ENCODE peak calls at places on chromosomes 4 and X, in ten cellular contexts. I, M, Y, N, V, Z, S, G, H and U are unnamed samples.

GRCh38 chrX:21905976-21906375 is 34.5 kb upstream of the SMS start:
- ATAC-seq in I (no peak), M (no peak), Y (no peak), N (no peak), V (no peak), Z (no peak), S (no peak), G (no peak), H (no peak), U (no peak)

GRCh38 chrX:105480646-105481310 is 260.3 kb upstream of the TEX13A start:
- ATAC-seq in I (no peak), M (no peak), Y (no peak), N (peak), V (no peak), Z (peak), S (no peak), G (no peak), H (no peak), U (no peak)

GRCh38 chr4:180103794-180104193 is 2139.4 kb upstream of the TENM3 start:
- ATAC-seq in I (no peak), M (no peak), Y (no peak), N (no peak), V (no peak), Z (no peak), S (no peak), G (no peak), H (no peak), U (no peak)

GRCh38 chr4:168854216-168854921 is 155.7 kb downstream of the CBR4 start:
- ATAC-seq in I (no peak), M (no peak), Y (no peak), N (peak), V (no peak), Z (peak), S (no peak), G (peak), H (no peak), U (no peak)

GRCh38 chrX:124194903-124195302 is 137.6 kb upstream of the TEX13D start:
- ATAC-seq in I (no peak), M (no peak), Y (no peak), N (peak), V (no peak), Z (no peak), S (no peak), G (peak), H (no peak), U (no peak)

GRCh38 chr4:185578284-185578683 is 43.0 kb upstream of the PDLIM3 start:
- ATAC-seq in I (no peak), M (no peak), Y (no peak), N (no peak), V (no peak), Z (no peak), S (no peak), G (no peak), H (no peak), U (no peak)

GRCh38 chrX:1592128-1592862 is 891 bp downstream of the AKAP17A start:
- ATAC-seq in I (no peak), M (peak), Y (peak), N (no peak), V (peak), Z (peak), S (peak), G (peak), H (peak), U (peak)

GRCh38 chr4:89222171-89222570 is 85.4 kb downstream of the GPRIN3 start:
- ATAC-seq in I (no peak), M (peak), Y (no peak), N (no peak), V (peak), Z (no peak), S (peak), G (no peak), H (peak), U (no peak)

GRCh38 chr4:155972098-155972497 is 18.4 kb upstream of the CTSO start:
- ATAC-seq in I (no peak), M (no peak), Y (peak), N (no peak), V (no peak), Z (no peak), S (peak), G (no peak), H (no peak), U (no peak)

GRCh38 chr4:129581305-129581704 is 485.4 kb downstream of the C4orf33 start:
- ATAC-seq in I (no peak), M (no peak), Y (no peak), N (no peak), V (no peak), Z (no peak), S (no peak), G (no peak), H (no peak), U (no peak)

GRCh38 chrX:132603700-132604286 is 115.0 kb upstream of the MBNL3 start:
- ATAC-seq in I (no peak), M (no peak), Y (no peak), N (no peak), V (no peak), Z (no peak), S (no peak), G (no peak), H (no peak), U (no peak)

GRCh38 chr4:36208884-36209473 is 35.3 kb downstream of the ARAP2 start:
- ATAC-seq in I (peak), M (peak), Y (no peak), N (no peak), V (peak), Z (no peak), S (peak), G (no peak), H (peak), U (peak)

GRCh38 chr4:74311696-74312313 is 3.5 kb downstream of the EPGN start:
- ATAC-seq in I (no peak), M (no peak), Y (no peak), N (peak), V (no peak), Z (no peak), S (peak), G (no peak), H (no peak), U (no peak)

GRCh38 chr4:147616849-147617172 is 386 bp upstream of the TMEM184C start:
- ATAC-seq in I (peak), M (peak), Y (no peak), N (peak), V (no peak), Z (no peak), S (peak), G (no peak), H (peak), U (peak)

GRCh38 chr4:136562842-136563241 is 969.5 kb downstream of the PCDH18 start:
- ATAC-seq in I (no peak), M (no peak), Y (no peak), N (no peak), V (no peak), Z (no peak), S (no peak), G (no peak), H (no peak), U (no peak)

GRCh38 chr4:82555279-82555678 is 6.5 kb downstream of the TMEM150C start:
- ATAC-seq in I (no peak), M (no peak), Y (no peak), N (no peak), V (no peak), Z (no peak), S (no peak), G (no peak), H (no peak), U (no peak)

GRCh38 chrX:122220644-122221373 is 963.3 kb upstream of the GRIA3 start:
- ATAC-seq in I (no peak), M (no peak), Y (no peak), N (no peak), V (no peak), Z (no peak), S (no peak), G (peak), H (no peak), U (no peak)

GRCh38 chr4:23889814-23890269 is at the start of gene PPARGC1A:
- ATAC-seq in I (peak), M (no peak), Y (peak), N (peak), V (no peak), Z (peak), S (no peak), G (peak), H (no peak), U (peak)

GRCh38 chrX:20224814-20225487 is 41.8 kb downstream of the RPS6KA3 start:
- ATAC-seq in I (no peak), M (no peak), Y (peak), N (peak), V (peak), Z (no peak), S (peak), G (no peak), H (peak), U (peak)

GRCh38 chr4:16270654-16271328 is 44.5 kb upstream of the TAPT1 start:
- ATAC-seq in I (no peak), M (no peak), Y (no peak), N (peak), V (no peak), Z (peak), S (peak), G (no peak), H (no peak), U (no peak)

GRCh38 chr4:71765837-71766236 is 18.0 kb downstream of the GC start:
- ATAC-seq in I (no peak), M (no peak), Y (no peak), N (no peak), V (no peak), Z (no peak), S (no peak), G (no peak), H (no peak), U (no peak)

GRCh38 chr4:128583753-128584712 is 225.5 kb upstream of the JADE1 start:
- ATAC-seq in I (no peak), M (no peak), Y (no peak), N (peak), V (no peak), Z (peak), S (no peak), G (peak), H (no peak), U (no peak)

GRCh38 chr4:85910985-85911384 is 436.0 kb downstream of the ARHGAP24 start:
- ATAC-seq in I (no peak), M (no peak), Y (no peak), N (no peak), V (no peak), Z (no peak), S (no peak), G (no peak), H (no peak), U (no peak)

GRCh38 chr4:122539861-122540465 is 80.9 kb downstream of the IL21 start:
- ATAC-seq in I (peak), M (peak), Y (no peak), N (no peak), V (peak), Z (no peak), S (peak), G (no peak), H (peak), U (no peak)

GRCh38 chrX:124679199-124679598 is 332.8 kb downstream of the SH2D1A start:
- ATAC-seq in I (no peak), M (no peak), Y (no peak), N (no peak), V (no peak), Z (no peak), S (no peak), G (no peak), H (no peak), U (no peak)

GRCh38 chrX:135595543-135595942 is 75.1 kb downstream of the INTS6L start:
- ATAC-seq in I (no peak), M (no peak), Y (no peak), N (no peak), V (no peak), Z (no peak), S (no peak), G (no peak), H (no peak), U (no peak)

GRCh38 chr4:40687676-40688389 is 58.2 kb upstream of the RBM47 start:
- ATAC-seq in I (no peak), M (no peak), Y (no peak), N (no peak), V (peak), Z (no peak), S (no peak), G (no peak), H (peak), U (no peak)

GRCh38 chr4:15891312-15891711 is 47.2 kb downstream of the FGFBP1 start:
- ATAC-seq in I (no peak), M (no peak), Y (no peak), N (no peak), V (no peak), Z (no peak), S (peak), G (no peak), H (no peak), U (peak)